ENCODE peak calls at places on chromosome 3, in five cellular contexts. H is HepG2, F is K562, X is H1, G is GM12878. K is an unnamed sample.

GRCh38 chr3:111688190-111688800 is 93.1 kb upstream of the ZBED2 start:
- DNase-seq in H (no peak), G (no peak), X (no peak), F (no peak), K (no peak)

GRCh38 chr3:134353831-134354611 is 20.2 kb downstream of the AMOTL2 start:
- DNase-seq in G (no peak), H (no peak), X (no peak), F (no peak), K (no peak)

GRCh38 chr3:174218011-174218410 is 641.1 kb upstream of the NAALADL2 start:
- DNase-seq in H (no peak), F (no peak), X (no peak), G (no peak), K (no peak)

GRCh38 chr3:28745904-28746617 is 397.4 kb upstream of the AZI2 start:
- DNase-seq in H (no peak), X (no peak), G (no peak), F (no peak), K (no peak)

GRCh38 chr3:186109897-186110803 is 1.3 kb upstream of the ETV5 start:
- DNase-seq in G (no peak), H (no peak), X (peak), F (peak), K (peak)

GRCh38 chr3:42729404-42730145 is 27.0 kb upstream of the HHATL start:
- DNase-seq in F (no peak), X (peak), H (no peak), G (no peak), K (no peak)

GRCh38 chr3:190217081-190217480 is 96.4 kb upstream of the P3H2 start:
- DNase-seq in X (no peak), G (no peak), F (no peak), H (no peak), K (no peak)

GRCh38 chr3:197312431-197312830 is 14.0 kb upstream of the DLG1 start:
- DNase-seq in X (no peak), H (no peak), G (no peak), F (no peak), K (no peak)

GRCh38 chr3:458124-458523 is 261.6 kb downstream of the CHL1 start:
- DNase-seq in G (no peak), F (no peak), H (no peak), X (no peak), K (no peak)

GRCh38 chr3:59422312-59422711 is 372.5 kb upstream of the CFAP20DC start:
- DNase-seq in F (no peak), X (no peak), H (no peak), G (no peak), K (no peak)

GRCh38 chr3:50194903-50195500 is 3.6 kb downstream of the GNAT1 start:
- DNase-seq in X (peak), F (peak), G (no peak), H (peak), K (peak)

GRCh38 chr3:129665024-129665768 is 58.7 kb upstream of the PLXND1 start:
- DNase-seq in X (no peak), F (no peak), G (no peak), H (peak), K (no peak)

GRCh38 chr3:194405756-194406155 is 6.7 kb upstream of the GP5 start:
- DNase-seq in H (no peak), G (no peak), X (no peak), F (no peak), K (no peak)

GRCh38 chr3:44392489-44392888 is 53.9 kb downstream of the TCAIM start:
- DNase-seq in H (no peak), X (no peak), F (no peak), G (no peak), K (no peak)

GRCh38 chr3:113272369-113272748 is 61.0 kb downstream of the BOC start:
- DNase-seq in H (no peak), X (no peak), G (no peak), F (no peak), K (no peak)

GRCh38 chr3:4245671-4246070 is 57.5 kb upstream of the SETMAR start:
- DNase-seq in X (peak), G (no peak), H (peak), F (no peak), K (no peak)

GRCh38 chr3:57079221-57079831 is 18.9 kb downstream of the SPATA12 start:
- DNase-seq in X (no peak), G (no peak), F (peak), H (peak), K (peak)

GRCh38 chr3:113157408-113157980 is 53.9 kb upstream of the BOC start:
- DNase-seq in G (no peak), F (no peak), H (no peak), X (no peak), K (no peak)

GRCh38 chr3:42224658-42225421 is 41.1 kb downstream of the CCK start:
- DNase-seq in F (no peak), H (no peak), X (no peak), G (no peak), K (no peak)

GRCh38 chr3:14976317-14976716 is 28.9 kb downstream of the NR2C2 start:
- DNase-seq in F (no peak), G (no peak), X (no peak), H (peak), K (no peak)

GRCh38 chr3:133038089-133038730 is at the start of gene TMEM108:
- DNase-seq in F (peak), G (no peak), H (no peak), X (peak), K (peak)

GRCh38 chr3:114847564-114847963 is 299.5 kb downstream of the ZBTB20 start:
- DNase-seq in H (no peak), F (no peak), X (no peak), G (no peak), K (no peak)

GRCh38 chr3:139541156-139541897 is 1.8 kb upstream of the RBP1 start:
- DNase-seq in G (no peak), F (no peak), H (no peak), X (no peak), K (no peak)

GRCh38 chr3:44992555-44993470 is 16.8 kb downstream of the EXOSC7 start:
- DNase-seq in H (no peak), F (peak), X (peak), G (no peak), K (peak)

GRCh38 chr3:190366145-190366544 is 21.8 kb upstream of the CLDN16 start:
- DNase-seq in F (no peak), X (no peak), G (no peak), H (no peak), K (no peak)

GRCh38 chr3:47370887-47371697 is 9.7 kb upstream of the PTPN23 start:
- DNase-seq in H (no peak), X (peak), G (no peak), F (peak), K (peak)

GRCh38 chr3:110815008-110815583 is 256.5 kb upstream of the NECTIN3 start:
- DNase-seq in F (no peak), X (no peak), H (no peak), G (no peak), K (peak)

GRCh38 chr3:53269888-53270880 is 14.4 kb upstream of the TKT start:
- DNase-seq in F (peak), G (peak), H (peak), X (peak), K (peak)

GRCh38 chr3:45199837-45200648 is 26.0 kb downstream of the TMEM158 start:
- DNase-seq in G (no peak), F (peak), X (no peak), H (peak), K (peak)

GRCh38 chr3:152202976-152203626 is 65.6 kb upstream of the MBNL1 start:
- DNase-seq in H (no peak), X (no peak), G (no peak), F (peak), K (no peak)

GRCh38 chr3:111227216-111227615 is 155.6 kb downstream of the NECTIN3 start:
- DNase-seq in F (no peak), G (no peak), H (no peak), X (no peak), K (no peak)

GRCh38 chr3:155404486-155404885 is 111.0 kb upstream of the STRIT1 start:
- DNase-seq in H (no peak), X (no peak), G (no peak), F (no peak), K (no peak)

GRCh38 chr3:123486460-123486859 is 37.6 kb upstream of the ADCY5 start:
- DNase-seq in X (no peak), G (no peak), F (no peak), H (no peak), K (no peak)

GRCh38 chr3:13714251-13714916 is 165.5 kb downstream of the FBLN2 start:
- DNase-seq in X (no peak), F (no peak), H (no peak), G (no peak), K (no peak)

GRCh38 chr3:24048843-24049242 is 103.8 kb downstream of the NR1D2 start:
- DNase-seq in X (no peak), F (no peak), G (no peak), H (no peak), K (no peak)

GRCh38 chr3:242986-243706 is 46.6 kb downstream of the CHL1 start:
- DNase-seq in G (no peak), X (no peak), F (no peak), H (no peak), K (no peak)

GRCh38 chr3:197378987-197379718 is 80.7 kb upstream of the DLG1 start:
- DNase-seq in F (no peak), H (no peak), G (no peak), X (no peak), K (no peak)

GRCh38 chr3:2950159-2950558 is 160.0 kb downstream of the IL5RA start:
- DNase-seq in F (no peak), X (no peak), H (no peak), G (no peak), K (no peak)

GRCh38 chr3:2948882-2949281 is 161.3 kb downstream of the IL5RA start:
- DNase-seq in G (no peak), X (no peak), F (no peak), H (no peak), K (no peak)

GRCh38 chr3:2940062-2940461 is 170.1 kb downstream of the IL5RA start:
- DNase-seq in G (no peak), F (no peak), H (no peak), X (no peak), K (no peak)

GRCh38 chr3:2947536-2947935 is 162.6 kb downstream of the IL5RA start:
- DNase-seq in X (no peak), F (no peak), H (no peak), G (no peak), K (no peak)

GRCh38 chr3:2944628-2945027 is 165.5 kb downstream of the IL5RA start:
- DNase-seq in G (peak), F (no peak), X (no peak), H (no peak), K (no peak)
- TF ChIP-seq HDAC2 in G (no peak), F (no peak), X (no peak), H (no peak), K (no peak)

DNA sequence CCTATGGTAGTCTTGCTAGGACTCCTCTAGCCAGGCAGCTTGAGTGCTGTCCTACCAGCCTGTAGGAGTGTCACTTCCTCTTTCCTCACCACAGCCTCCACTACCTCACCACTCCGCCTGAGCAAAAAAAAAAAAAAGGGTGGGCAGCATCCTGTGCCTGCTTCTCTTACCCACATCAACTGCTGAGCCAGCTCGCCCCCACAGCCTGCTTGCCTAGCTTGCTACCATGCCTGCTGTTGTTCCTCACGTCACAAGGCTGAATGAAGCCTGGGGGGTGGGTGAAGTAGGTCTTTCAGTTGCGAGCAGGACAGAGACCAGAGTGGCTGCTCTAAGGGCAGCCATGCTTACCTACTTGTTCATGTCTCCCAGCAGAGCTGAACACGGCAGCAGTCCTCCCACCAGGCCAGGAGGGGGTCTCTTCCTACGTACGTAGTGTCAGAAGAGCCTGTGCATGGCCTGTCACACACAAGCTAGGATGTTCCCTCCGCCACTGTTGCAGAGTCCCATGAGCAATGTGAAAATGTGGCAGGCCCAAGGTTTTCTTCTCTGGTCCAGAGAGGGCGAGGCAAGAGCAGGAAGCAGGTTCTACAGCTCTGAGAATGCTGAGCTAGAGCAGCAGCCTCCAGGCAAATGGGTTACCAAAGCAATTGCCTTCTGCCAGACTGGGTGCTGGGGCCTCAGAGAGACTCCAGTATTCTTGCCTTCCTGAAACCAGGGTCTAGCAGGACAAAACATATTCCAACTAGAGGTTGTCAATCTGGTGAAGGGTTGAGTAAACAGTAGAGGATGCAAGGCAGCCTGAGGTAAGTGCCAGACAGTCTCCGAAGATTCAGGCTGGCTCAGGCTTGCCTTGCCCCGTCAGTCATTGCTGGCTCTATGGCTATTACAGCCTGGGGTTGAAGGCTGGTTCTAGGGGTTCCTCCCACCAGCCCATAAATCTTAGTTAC is 8.0 kb downstream of the PPM1M start:
- DNase-seq in X (no peak), H (no peak), F (no peak), G (peak), K (no peak)
- TF ChIP-seq CTCF in X (no peak), H (no peak), F (no peak), G (no peak), K (no peak)

GRCh38 chr3:61733866-61734265 is 172.5 kb downstream of the PTPRG start:
- DNase-seq in X (no peak), H (no peak), G (no peak), F (no peak), K (no peak)
- TF ChIP-seq HDAC2 in X (no peak), H (no peak), G (no peak), F (no peak), K (no peak)

GRCh38 chr3:39273119-39273518 is 6.7 kb downstream of the CX3CR1 start:
- DNase-seq in X (no peak), H (no peak), G (no peak), F (peak), K (no peak)
- TF ChIP-seq CTCF in X (peak), H (peak), G (no peak), F (peak), K (peak)